ENCODE peak calls at places on chromosomes 6 and 20, in four cellular contexts. C, Q, Y and E are unnamed samples.

GRCh38 chr6:170027111-170028043 is 263.5 kb downstream of the DLL1 start:
- DNase-seq in C (peak; percentile 4), Q (no peak), Y (peak; percentile 47), E (no peak)

GRCh38 chr6:15509335-15509933 is 153.4 kb downstream of the DTNBP1 start:
- DNase-seq in C (no peak), Q (no peak), Y (no peak), E (no peak)

GRCh38 chr20:51653226-51653625 is 110.7 kb upstream of the NFATC2 start:
- DNase-seq in C (no peak), Q (no peak), Y (no peak), E (no peak)

GRCh38 chr6:127952831-127953230 is 52.0 kb upstream of the THEMIS start:
- DNase-seq in C (no peak), Q (no peak), Y (no peak), E (no peak)

GRCh38 chr20:1215386-1216170 is 10.3 kb upstream of the RAD21L1 start:
- DNase-seq in C (no peak), Q (no peak), Y (no peak), E (no peak)

GRCh38 chr6:39568896-39569295 is 156.3 kb downstream of the KIF6 start:
- DNase-seq in C (no peak), Q (no peak), Y (no peak), E (no peak)

GRCh38 chr6:85404497-85405174 is 45.2 kb upstream of the NT5E start:
- DNase-seq in C (peak; percentile 54), Q (no peak), Y (no peak), E (no peak)

GRCh38 chr20:48919882-48920526 is 1.5 kb upstream of the ARFGEF2 start:
- DNase-seq in C (no peak), Q (no peak), Y (no peak), E (no peak)

GRCh38 chr6:24702720-24703282 is 16.2 kb downstream of the C6orf62 start:
- DNase-seq in C (no peak), Q (no peak), Y (no peak), E (no peak)

GRCh38 chr20:17589161-17589834 is 19.4 kb downstream of the DSTN start:
- DNase-seq in C (no peak), Q (no peak), Y (no peak), E (no peak)

GRCh38 chr6:52454556-52454955 is 34.4 kb downstream of the EFHC1 start:
- DNase-seq in C (no peak), Q (no peak), Y (no peak), E (no peak)

GRCh38 chr6:17928514-17929430 is 58.7 kb downstream of the KIF13A start:
- DNase-seq in C (no peak), Q (no peak), Y (no peak), E (no peak)

GRCh38 chr6:1337791-1338190 is 25.9 kb downstream of the FOXQ1 start:
- DNase-seq in C (no peak), Q (no peak), Y (no peak), E (no peak)

GRCh38 chr6:156760377-156760776 is 16.8 kb upstream of the ARID1B start:
- DNase-seq in C (no peak), Q (no peak), Y (no peak), E (no peak)

GRCh38 chr6:154951400-154952200 is 43.5 kb upstream of the TIAM2 start:
- DNase-seq in C (no peak), Q (no peak), Y (no peak), E (no peak)

GRCh38 chr20:25706793-25707192 is 10.1 kb upstream of the ZNF337 start:
- DNase-seq in C (no peak), Q (no peak), Y (no peak), E (no peak)

GRCh38 chr6:36642913-36643817 is 35.3 kb upstream of the CDKN1A start:
- DNase-seq in C (peak; percentile 95), Q (no peak), Y (no peak), E (no peak)

GRCh38 chr6:134523903-134524302 is 206.0 kb upstream of the SGK1 start:
- DNase-seq in C (no peak), Q (no peak), Y (no peak), E (no peak)

GRCh38 chr6:80438728-80439127 is 332.3 kb downstream of the BCKDHB start:
- DNase-seq in C (no peak), Q (no peak), Y (no peak), E (no peak)

GRCh38 chr20:16580127-16580526 is 6.9 kb upstream of the KIF16B start:
- DNase-seq in C (no peak), Q (no peak), Y (no peak), E (no peak)

GRCh38 chr20:31693987-31694661 is 28.5 kb downstream of the BCL2L1 start:
- DNase-seq in C (no peak), Q (peak; percentile 29), Y (no peak), E (no peak)

GRCh38 chr6:6724319-6725119 is 136.0 kb downstream of the LY86 start:
- DNase-seq in C (peak; percentile 76), Q (peak; percentile 76), Y (peak; percentile 82), E (no peak)

GRCh38 chr6:42696526-42697267 is 25.7 kb downstream of the PRPH2 start:
- DNase-seq in C (no peak), Q (no peak), Y (no peak), E (no peak)

GRCh38 chr6:18265787-18266523 is 1.6 kb upstream of the DEK start:
- DNase-seq in C (no peak), Q (no peak), Y (no peak), E (no peak)

GRCh38 chr6:166822609-166823008 is 133.7 kb downstream of the RNASET2 start:
- DNase-seq in C (no peak), Q (no peak), Y (no peak), E (no peak)

GRCh38 chr20:56439784-56440291 is 27.8 kb downstream of the CASS4 start:
- DNase-seq in C (peak; percentile 35), Q (no peak), Y (no peak), E (peak; percentile 87)

GRCh38 chr6:169240125-169240524 is 13.5 kb downstream of the THBS2 start:
- DNase-seq in C (no peak), Q (no peak), Y (no peak), E (no peak)

GRCh38 chr6:52420668-52421358 is 671 bp downstream of the EFHC1 start:
- DNase-seq in C (no peak), Q (no peak), Y (no peak), E (no peak)

GRCh38 chr6:44430322-44430721 is 42.8 kb downstream of the CDC5L start:
- DNase-seq in C (no peak), Q (no peak), Y (no peak), E (no peak)

GRCh38 chr6:127332383-127332961 is 10.9 kb downstream of the ECHDC1 start:
- DNase-seq in C (no peak), Q (no peak), Y (no peak), E (no peak)

GRCh38 chr6:82624251-82624650 is 260.6 kb downstream of the TPBG start:
- DNase-seq in C (no peak), Q (no peak), Y (no peak), E (no peak)

GRCh38 chr6:46635462-46635861 is 17.2 kb downstream of the CYP39A1 start:
- DNase-seq in C (no peak), Q (no peak), Y (no peak), E (no peak)

GRCh38 chr20:44993343-44993742 is 27.0 kb downstream of the STK4 start:
- DNase-seq in C (no peak), Q (no peak), Y (no peak), E (no peak)

GRCh38 chr20:12966468-12967085 is 42.2 kb upstream of the SPTLC3 start:
- DNase-seq in C (no peak), Q (no peak), Y (no peak), E (no peak)

GRCh38 chr20:12967932-12968331 is 40.8 kb upstream of the SPTLC3 start:
- DNase-seq in C (no peak), Q (no peak), Y (no peak), E (no peak)

GRCh38 chr20:12963456-12963855 is 45.3 kb upstream of the SPTLC3 start:
- DNase-seq in C (no peak), Q (no peak), Y (no peak), E (no peak)

GRCh38 chr20:12965880-12966270 is 42.9 kb upstream of the SPTLC3 start:
- DNase-seq in C (no peak), Q (no peak), Y (no peak), E (no peak)

GRCh38 chr20:12965212-12965879 is 43.4 kb upstream of the SPTLC3 start:
- DNase-seq in C (no peak), Q (no peak), Y (no peak), E (no peak)
- TF ChIP-seq CTCF in C (no peak), Q (no peak), Y (no peak), E (no peak)

GRCh38 chr6:32894085-32895005 is 40.4 kb downstream of the PSMB9 start:
- DNase-seq in C (peak; percentile 96), Q (peak; percentile 96), Y (peak; percentile 97), E (peak; percentile 97)
- TF ChIP-seq CTCF in C (no peak), Q (no peak), Y (peak; percentile 42), E (peak; percentile 26)

DNA sequence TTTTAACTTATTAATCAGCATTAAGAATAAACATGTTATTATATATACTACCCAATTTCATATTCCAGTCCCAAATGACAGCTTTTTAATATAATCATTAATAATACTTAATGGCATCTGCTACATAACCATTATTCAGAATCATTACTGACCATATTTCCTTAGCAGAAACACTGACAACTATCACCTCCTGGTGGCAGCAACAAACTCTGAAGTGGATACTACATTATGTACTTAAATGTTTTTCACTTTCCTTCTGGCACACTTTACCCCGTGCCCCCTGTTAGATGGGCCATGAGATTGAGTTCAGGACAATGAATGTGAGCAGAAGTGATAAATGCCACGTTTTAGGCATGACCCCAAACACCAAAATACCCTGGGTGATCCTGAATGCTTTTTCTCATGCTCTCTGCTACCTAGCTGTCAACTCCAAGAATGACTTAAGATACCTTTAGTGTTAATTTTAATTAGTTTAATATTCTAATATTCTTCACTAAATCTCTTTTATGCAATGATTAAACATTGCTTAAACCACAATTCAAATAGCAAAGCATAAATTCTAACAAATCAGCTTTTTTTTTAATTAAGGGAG is 77.1 kb downstream of the LMBRD1 start:
- DNase-seq in C (no peak), Q (no peak), Y (no peak), E (no peak)
- TF ChIP-seq CTCF in C (no peak), Q (no peak), Y (peak; percentile 67), E (peak; percentile 71)

GRCh38 chr20:4235512-4236043 is 220.2 kb upstream of the RNF24 start:
- DNase-seq in C (no peak), Q (no peak), Y (no peak), E (no peak)

GRCh38 chr20:4234664-4235063 is 219.3 kb upstream of the RNF24 start:
- DNase-seq in C (no peak), Q (no peak), Y (no peak), E (no peak)

GRCh38 chr20:4234128-4234527 is 218.8 kb upstream of the RNF24 start:
- DNase-seq in C (no peak), Q (no peak), Y (no peak), E (no peak)

GRCh38 chr20:4230651-4231050 is 215.3 kb upstream of the RNF24 start:
- DNase-seq in C (no peak), Q (no peak), Y (no peak), E (no peak)

GRCh38 chr20:4233520-4233919 is 218.2 kb upstream of the RNF24 start:
- DNase-seq in C (no peak), Q (no peak), Y (no peak), E (no peak)
- TF ChIP-seq CTCF in C (no peak), Q (no peak), Y (no peak), E (no peak)

GRCh38 chr20:64255361-64256281 is at the start of gene PCMTD2:
- DNase-seq in C (peak; percentile 85), Q (peak; percentile 84), Y (peak; percentile 89), E (peak; percentile 92)
- TF ChIP-seq CTCF in C (no peak), Q (no peak), Y (peak; percentile 31), E (no peak)